ENCODE peak calls at places on chromosomes 7 and 10, in four cellular contexts. H is activated naive CD8-positive, alpha-beta T cell treated with anti-CD3 and anti-CD28 coated beads for 36 hours; O is astrocyte of the spinal cord; W is mucosa of descending colon. E is an unnamed sample.

GRCh38 chr7:3464900-3465622 is 164.0 kb downstream of the SDK1 start:
- DNase-seq in H (peak), O (no peak), W (no peak), E (no peak)

GRCh38 chr10:75462865-75463264 is 31.4 kb downstream of the LRMDA start:
- DNase-seq in H (no peak), O (no peak), W (no peak), E (no peak)

GRCh38 chr7:141785711-141786552 is 4.1 kb upstream of the TAS2R5 start:
- DNase-seq in H (no peak), O (peak), W (no peak), E (peak)

GRCh38 chr7:79620291-79620690 is 166.8 kb upstream of the MAGI2 start:
- DNase-seq in H (no peak), O (no peak), W (no peak), E (no peak)

GRCh38 chr10:78028438-78029293 is 649 bp downstream of the POLR3A start:
- DNase-seq in H (no peak), O (peak), W (no peak), E (no peak)

GRCh38 chr10:56255298-56255697 is 105.8 kb downstream of the ZWINT start:
- DNase-seq in H (no peak), O (no peak), W (peak), E (no peak)

GRCh38 chr7:155354371-155355048 is 56.8 kb downstream of the INSIG1 start:
- DNase-seq in H (no peak), O (no peak), W (no peak), E (no peak)

GRCh38 chr10:5043716-5044115 is 40.1 kb upstream of the AKR1C2 start:
- DNase-seq in H (no peak), O (no peak), W (peak), E (no peak)